ENCODE peak calls at places on chromosomes 5 and 9, in six cellular contexts. V is kidney glomerular epithelial cell, I is A172, J is GM10248, P is epithelial cell of proximal tubule, M is NCI-H345. F is an unnamed sample.

GRCh38 chr5:170269579-170269978 is 28.0 kb downstream of the LCP2 start:
- DNase-seq in V (no peak), I (no peak), J (no peak), P (no peak), M (peak; percentile 9), F (no peak)

GRCh38 chr5:3200356-3200755 is 395.3 kb upstream of the IRX1 start:
- DNase-seq in V (no peak), I (no peak), J (no peak), P (no peak), M (no peak), F (no peak)

GRCh38 chr9:136147890-136148714 is 29.4 kb upstream of the TMEM250 start:
- DNase-seq in V (no peak), I (no peak), J (no peak), P (no peak), M (no peak), F (no peak)

GRCh38 chr9:89843591-89843990 is 238.8 kb downstream of the GADD45G start:
- DNase-seq in V (no peak), I (no peak), J (no peak), P (no peak), M (no peak), F (no peak)

GRCh38 chr9:132404228-132404881 is 2.3 kb downstream of the TTF1 start:
- DNase-seq in V (peak; percentile 5), I (no peak), J (peak; percentile 55), P (no peak), M (no peak), F (no peak)

GRCh38 chr9:78397045-78397843 is 100.3 kb downstream of the PSAT1 start:
- DNase-seq in V (no peak), I (no peak), J (no peak), P (no peak), M (no peak), F (no peak)

GRCh38 chr5:18243846-18244245 is 609.6 kb downstream of the TAF11L14 start:
- DNase-seq in V (no peak), I (no peak), J (no peak), P (no peak), M (no peak), F (no peak)

GRCh38 chr9:95528908-95529502 is 12.2 kb upstream of the PTCH1 start:
- DNase-seq in V (no peak), I (no peak), J (no peak), P (no peak), M (no peak), F (no peak)

GRCh38 chr9:33453999-33454660 is 6.7 kb upstream of the AQP3 start:
- DNase-seq in V (no peak), I (no peak), J (peak; percentile 43), P (no peak), M (no peak), F (no peak)

GRCh38 chr5:27855491-27855890 is 817.1 kb upstream of the CDH9 start:
- DNase-seq in V (peak; percentile 93), I (peak; percentile 64), J (no peak), P (peak; percentile 89), M (no peak), F (peak; percentile 41)

GRCh38 chr5:135587849-135588248 is 9.1 kb upstream of the CXCL14 start:
- DNase-seq in V (no peak), I (no peak), J (no peak), P (no peak), M (no peak), F (no peak)

GRCh38 chr9:935348-935965 is 41.0 kb upstream of the DMRT3 start:
- DNase-seq in V (peak; percentile 31), I (peak; percentile 52), J (no peak), P (no peak), M (peak; percentile 90), F (no peak)

GRCh38 chr5:37774912-37775483 is 64.8 kb downstream of the GDNF start:
- DNase-seq in V (no peak), I (no peak), J (no peak), P (no peak), M (no peak), F (peak; percentile 39)

GRCh38 chr5:89457411-89458329 is 574.7 kb upstream of the MEF2C start:
- DNase-seq in V (peak; percentile 51), I (peak; percentile 97), J (no peak), P (peak; percentile 35), M (peak; percentile 17), F (peak; percentile 38)

GRCh38 chr9:123150708-123151503 is 117.4 kb downstream of the GPR21 start:
- DNase-seq in V (no peak), I (no peak), J (no peak), P (no peak), M (no peak), F (no peak)

GRCh38 chr9:2964485-2964884 is 120.6 kb upstream of the PUM3 start:
- DNase-seq in V (no peak), I (no peak), J (no peak), P (no peak), M (no peak), F (no peak)

GRCh38 chr9:35549466-35549865 is 55.6 kb upstream of the TESK1 start:
- DNase-seq in V (no peak), I (no peak), J (no peak), P (no peak), M (no peak), F (no peak)

GRCh38 chr9:89878003-89878411 is 273.2 kb downstream of the GADD45G start:
- DNase-seq in V (no peak), I (no peak), J (no peak), P (no peak), M (no peak), F (no peak)

GRCh38 chr9:27150758-27151431 is 41.9 kb downstream of the TEK start:
- DNase-seq in V (no peak), I (no peak), J (no peak), P (no peak), M (no peak), F (no peak)

GRCh38 chr9:110179734-110180133 is 28.2 kb downstream of the C9orf152 start:
- DNase-seq in V (peak; percentile 54), I (peak; percentile 74), J (no peak), P (peak; percentile 42), M (no peak), F (peak; percentile 50)

GRCh38 chr5:142008813-142009212 is 4.0 kb downstream of the GNPDA1 start:
- DNase-seq in V (no peak), I (no peak), J (no peak), P (no peak), M (no peak), F (no peak)

GRCh38 chr5:80540691-80541090 is 29.4 kb downstream of the ANKRD34B start:
- DNase-seq in V (no peak), I (no peak), J (no peak), P (no peak), M (no peak), F (no peak)

GRCh38 chr9:112360047-112360804 is 19.7 kb upstream of the HSDL2 start:
- DNase-seq in V (peak; percentile 76), I (peak; percentile 38), J (no peak), P (no peak), M (no peak), F (no peak)

GRCh38 chr9:85523202-85523601 is 218.6 kb downstream of the AGTPBP1 start:
- DNase-seq in V (no peak), I (no peak), J (no peak), P (no peak), M (no peak), F (no peak)

GRCh38 chr5:147791181-147791580 is 8.7 kb upstream of the JAKMIP2 start:
- DNase-seq in V (no peak), I (no peak), J (no peak), P (no peak), M (no peak), F (no peak)

GRCh38 chr5:120457839-120458507 is 6.1 kb upstream of the PRR16 start:
- DNase-seq in V (peak; percentile 44), I (peak; percentile 82), J (peak; percentile 44), P (peak; percentile 38), M (no peak), F (peak; percentile 76)

GRCh38 chr5:33120671-33121070 is 320.1 kb upstream of the TARS1 start:
- DNase-seq in V (no peak), I (peak; percentile 18), J (no peak), P (no peak), M (no peak), F (no peak)

GRCh38 chr9:121738969-121739368 is 87.5 kb downstream of the DAB2IP start:
- DNase-seq in V (no peak), I (no peak), J (no peak), P (no peak), M (no peak), F (no peak)